ENCODE peak calls at places on chromosomes 5 and 9, in nine cellular contexts. G is cardiac muscle cell, Z is uterus, Q is OCI-LY7, E is heart right ventricle, T is transverse colon, W is thyroid gland, V is cardiac fibroblast, B is omental fat pad. R is an unnamed sample.

GRCh38 chr9:3459076-3459475 is 66.7 kb downstream of the RFX3 start:
- DNase-seq in G (peak; percentile 27), Z (no peak), Q (no peak), E (no peak), T (no peak), W (no peak), V (no peak), B (no peak), R (no peak)

GRCh38 chr5:6309949-6310348 is 68.4 kb downstream of the MED10 start:
- DNase-seq in G (no peak), Z (no peak), Q (no peak), E (no peak), T (no peak), W (no peak), V (no peak), B (no peak), R (no peak)

GRCh38 chr9:104286792-104287191 is 192.7 kb downstream of the SMC2 start:
- DNase-seq in G (peak; percentile 12), Z (no peak), Q (no peak), E (no peak), T (peak; percentile 44), W (no peak), V (peak; percentile 65), B (no peak), R (no peak)

GRCh38 chr5:93585753-93586385 is 2.8 kb downstream of the NR2F1 start:
- DNase-seq in G (peak; percentile 48), Z (no peak), Q (no peak), E (no peak), T (no peak), W (no peak), V (no peak), B (no peak), R (no peak)

GRCh38 chr9:116267021-116267420 is 113.4 kb downstream of the PAPPA start:
- DNase-seq in G (no peak), Z (no peak), Q (no peak), E (no peak), T (no peak), W (no peak), V (peak; percentile 49), B (no peak), R (no peak)

GRCh38 chr5:36682499-36682898 is 76.1 kb downstream of the SLC1A3 start:
- DNase-seq in G (no peak), Z (no peak), Q (no peak), E (no peak), T (no peak), W (no peak), V (no peak), B (no peak), R (no peak)

GRCh38 chr5:83554133-83554532 is 82.6 kb downstream of the VCAN start:
- DNase-seq in G (no peak), Z (no peak), Q (no peak), E (no peak), T (no peak), W (no peak), V (no peak), B (no peak), R (no peak)

GRCh38 chr5:103669615-103670014 is 107.0 kb upstream of the NUDT12 start:
- DNase-seq in G (no peak), Z (no peak), Q (no peak), E (no peak), T (no peak), W (no peak), V (no peak), B (no peak), R (no peak)

GRCh38 chr5:112388739-112389138 is 30.3 kb downstream of the EPB41L4A start:
- DNase-seq in G (no peak), Z (no peak), Q (no peak), E (no peak), T (no peak), W (no peak), V (no peak), B (no peak), R (no peak)

GRCh38 chr5:7754997-7755596 is 95.8 kb downstream of the CFAP90 start:
- DNase-seq in G (peak; percentile 47), Z (no peak), Q (peak; percentile 53), E (no peak), T (peak; percentile 55), W (peak; percentile 44), V (peak; percentile 28), B (no peak), R (peak; percentile 58)

GRCh38 chr9:95679874-95680273 is 163.1 kb upstream of the PTCH1 start:
- DNase-seq in G (no peak), Z (no peak), Q (no peak), E (no peak), T (no peak), W (no peak), V (no peak), B (no peak), R (no peak)

GRCh38 chr5:167970002-167970401 is 321.4 kb upstream of the WWC1 start:
- DNase-seq in G (peak; percentile 32), Z (no peak), Q (no peak), E (no peak), T (no peak), W (no peak), V (peak; percentile 11), B (no peak), R (no peak)

GRCh38 chr9:101977614-101978210 is 239.3 kb upstream of the GRIN3A start:
- DNase-seq in G (peak; percentile 29), Z (no peak), Q (peak; percentile 28), E (no peak), T (no peak), W (no peak), V (peak; percentile 55), B (no peak), R (no peak)

GRCh38 chr5:171317225-171317624 is 8.2 kb downstream of the TLX3 start:
- DNase-seq in G (no peak), Z (no peak), Q (no peak), E (no peak), T (no peak), W (no peak), V (no peak), B (no peak), R (no peak)

GRCh38 chr5:55853271-55853670 is 2.1 kb downstream of the IL31RA start:
- DNase-seq in G (peak; percentile 27), Z (no peak), Q (no peak), E (no peak), T (no peak), W (no peak), V (peak; percentile 21), B (no peak), R (no peak)

GRCh38 chr5:10478436-10478835 is 36.8 kb downstream of the ROPN1L start:
- DNase-seq in G (no peak), Z (no peak), Q (no peak), E (no peak), T (no peak), W (no peak), V (peak; percentile 36), B (no peak), R (no peak)

GRCh38 chr5:126849101-126849678 is 72.3 kb downstream of the LMNB1 start:
- DNase-seq in G (peak; percentile 84), Z (peak; percentile 68), Q (no peak), E (no peak), T (no peak), W (no peak), V (peak; percentile 9), B (no peak), R (no peak)

GRCh38 chr5:126847318-126848221 is 70.6 kb downstream of the LMNB1 start:
- DNase-seq in G (no peak), Z (no peak), Q (no peak), E (no peak), T (no peak), W (no peak), V (peak; percentile 7), B (no peak), R (no peak)

GRCh38 chr5:126848253-126848652 is 71.3 kb downstream of the LMNB1 start:
- DNase-seq in G (no peak), Z (no peak), Q (no peak), E (no peak), T (no peak), W (no peak), V (no peak), B (no peak), R (no peak)

GRCh38 chr5:126846756-126847155 is 69.8 kb downstream of the LMNB1 start:
- DNase-seq in G (no peak), Z (no peak), Q (no peak), E (no peak), T (no peak), W (no peak), V (no peak), B (no peak), R (no peak)

DNA sequence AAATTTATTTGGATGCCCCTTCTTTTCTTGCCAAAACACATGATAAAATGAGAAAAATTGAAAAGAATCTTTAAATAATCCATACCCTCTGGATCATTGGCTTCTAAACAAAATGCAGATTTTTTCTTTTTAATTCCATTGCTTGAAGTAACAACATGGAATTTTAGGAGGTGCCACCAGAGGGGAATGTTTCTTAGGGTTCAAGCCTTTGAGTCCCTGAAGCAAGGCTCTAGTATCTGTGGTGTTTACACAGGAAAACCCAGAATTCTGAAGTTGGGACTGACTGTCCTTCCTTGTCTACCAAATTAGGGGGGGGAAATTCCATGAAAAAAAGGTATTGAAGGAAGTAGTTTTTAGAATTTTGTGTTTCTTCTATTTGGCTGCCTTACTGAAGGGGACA is 69.4 kb downstream of the LMNB1 start:
- DNase-seq in G (peak; percentile 64), Z (no peak), Q (no peak), E (no peak), T (no peak), W (no peak), V (peak; percentile 64), B (no peak), R (no peak)
- TF ChIP-seq CTCF in G (peak; percentile 41), Z (no peak), Q (no peak), E (no peak), T (no peak), W (no peak), V (peak; percentile 20), B (no peak), R (no peak)

GRCh38 chr5:128446-128845 is 36.5 kb downstream of the PLEKHG4B start:
- DNase-seq in G (no peak), Z (no peak), Q (no peak), E (no peak), T (no peak), W (no peak), V (no peak), B (no peak), R (no peak)
- TF ChIP-seq CTCF in G (no peak), Z (no peak), Q (no peak), E (no peak), T (no peak), W (no peak), V (no peak), B (no peak), R (no peak)

DNA sequence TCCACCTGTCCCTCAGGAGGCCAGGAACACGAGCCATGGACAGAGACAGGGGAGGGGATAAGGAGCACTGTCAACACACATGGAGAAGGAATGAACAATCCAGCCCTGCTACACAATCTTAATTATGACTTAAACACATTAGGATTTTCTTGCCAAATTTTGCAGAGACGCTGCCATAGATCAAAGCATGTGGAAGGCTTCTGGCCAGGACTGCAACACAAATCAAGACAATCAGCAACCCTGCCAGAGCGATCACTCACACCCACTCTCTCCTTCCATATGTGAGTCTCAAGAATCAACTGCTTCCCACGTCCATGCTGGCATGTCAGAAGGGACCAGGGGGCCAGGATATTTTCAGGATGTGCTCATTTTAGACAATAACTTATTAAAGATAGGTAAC is 85.7 kb downstream of the ROR2 start:
- DNase-seq in G (peak; percentile 40), Z (no peak), Q (no peak), E (no peak), T (no peak), W (no peak), V (no peak), B (no peak), R (no peak)
- TF ChIP-seq CTCF in G (no peak), Z (no peak), Q (no peak), E (no peak), T (no peak), W (no peak), V (no peak), B (no peak), R (no peak)

GRCh38 chr9:135819905-135820304 is 87.4 kb downstream of the CAMSAP1 start:
- DNase-seq in G (no peak), Z (no peak), Q (no peak), E (no peak), T (no peak), W (no peak), V (no peak), B (no peak), R (no peak)
- TF ChIP-seq CTCF in G (no peak), Z (no peak), Q (peak; percentile 59), E (no peak), T (no peak), W (no peak), V (peak; percentile 3), B (no peak), R (no peak)

R was measured in Caco-2.